ENCODE peak calls at places on chromosomes 7 and 10, in nine cellular contexts. N is body of pancreas; T is Caki2; J is NCI-H510A; K is NCI-H1092; X is activated CD4-positive, alpha-beta T cell treated with anti-CD3 and anti-CD28 coated beads for 24 hours; S is hepatic stellate cell; L is T-helper 1 cell; G is stimulated activated naive CD4-positive, alpha-beta T cell treated with Interleukin-2 at 50 U/mL for 16 hours. P is an unnamed sample.
A peak's percentile ranks its signal among the peaks of the same experiment; 100 is the strongest.

GRCh38 chr10:121127151-121127906 is 276.2 kb downstream of the WDR11 start:
- DNase-seq in K (no peak), S (no peak), J (no peak), T (no peak), G (no peak), X (no peak), N (no peak), L (no peak), P (no peak)

GRCh38 chr10:87991946-87992345 is 128.5 kb downstream of the PTEN start:
- DNase-seq in K (no peak), T (no peak), G (no peak), S (no peak), L (no peak), N (no peak), X (no peak), J (no peak), P (no peak)

GRCh38 chr10:30687698-30688213 is 58.2 kb upstream of the LYZL2 start:
- DNase-seq in L (peak; percentile 71), T (peak; percentile 76), J (no peak), X (peak; percentile 83), S (peak; percentile 67), K (peak; percentile 55), N (peak; percentile 62), G (peak; percentile 66), P (peak; percentile 80)

GRCh38 chr10:23358357-23358756 is 13.8 kb upstream of the C10orf67 start:
- DNase-seq in G (no peak), N (no peak), L (no peak), J (no peak), K (no peak), S (no peak), X (no peak), T (no peak), P (no peak)

GRCh38 chr10:19656420-19657042 is 159.7 kb upstream of the PLXDC2 start:
- DNase-seq in N (no peak), L (no peak), T (no peak), K (no peak), X (no peak), G (no peak), J (no peak), S (no peak), P (no peak)

GRCh38 chr10:48768451-48768766 is 83.7 kb downstream of the WDFY4 start:
- DNase-seq in S (no peak), L (no peak), N (no peak), X (no peak), G (no peak), T (no peak), J (no peak), K (no peak), P (no peak)

GRCh38 chr7:18201349-18201748 is 173.7 kb upstream of the PRPS1L1 start:
- DNase-seq in K (no peak), L (no peak), G (no peak), X (no peak), T (no peak), S (no peak), J (no peak), N (no peak), P (no peak)

GRCh38 chr7:73841689-73842247 is 548 bp downstream of the METTL27 start:
- DNase-seq in N (no peak), L (no peak), S (no peak), G (no peak), K (no peak), X (no peak), J (no peak), T (peak; percentile 86), P (no peak)

GRCh38 chr10:122441961-122442360 is 12.5 kb upstream of the ARMS2 start:
- DNase-seq in X (no peak), N (no peak), G (no peak), S (no peak), T (peak; percentile 70), L (no peak), J (no peak), K (no peak), P (no peak)

GRCh38 chr10:69506834-69507643 is 55.8 kb downstream of the TSPAN15 start:
- DNase-seq in J (no peak), K (no peak), L (no peak), X (no peak), S (peak; percentile 2), G (no peak), N (no peak), T (no peak), P (no peak)

P was measured in NT2/D1.